ENCODE peak calls at places on chromosomes 5 and 9, in five cellular contexts. Y, P, T, L and K are unnamed samples.

GRCh38 chr5:124736111-124736813 is 10.2 kb downstream of the ZNF608 start:
- DNase-seq in Y (no peak), P (no peak), T (peak), L (peak), K (no peak)

GRCh38 chr9:94056442-94056974 is 27.8 kb upstream of the PTPDC1 start:
- DNase-seq in Y (peak), P (no peak), T (peak), L (peak), K (no peak)

GRCh38 chr5:154567155-154567554 is 89.1 kb upstream of the HAND1 start:
- DNase-seq in Y (no peak), P (no peak), T (no peak), L (no peak), K (no peak)

GRCh38 chr9:6590772-6591384 is 54.7 kb downstream of the GLDC start:
- DNase-seq in Y (no peak), P (no peak), T (no peak), L (no peak), K (no peak)

GRCh38 chr9:100013573-100013972 is 85.2 kb downstream of the ERP44 start:
- DNase-seq in Y (no peak), P (no peak), T (no peak), L (no peak), K (no peak)

GRCh38 chr9:114787781-114788498 is 17.9 kb downstream of the TNFSF15 start:
- DNase-seq in Y (no peak), P (no peak), T (no peak), L (no peak), K (no peak)

GRCh38 chr5:143842920-143843319 is 31.0 kb downstream of the HMHB1 start:
- DNase-seq in Y (no peak), P (no peak), T (no peak), L (no peak), K (no peak)

GRCh38 chr5:173774212-173774850 is 113.8 kb upstream of the CPEB4 start:
- DNase-seq in Y (no peak), P (no peak), T (no peak), L (no peak), K (no peak)

GRCh38 chr5:113029614-113030013 is 53.0 kb downstream of the DCP2 start:
- DNase-seq in Y (no peak), P (no peak), T (peak), L (peak), K (no peak)

GRCh38 chr5:181120311-181120710 is 10.7 kb downstream of the OR2V1 start:
- DNase-seq in Y (no peak), P (no peak), T (peak), L (no peak), K (no peak)

GRCh38 chr9:4548796-4549725 is 58.8 kb downstream of the SLC1A1 start:
- DNase-seq in Y (no peak), P (peak), T (peak), L (peak), K (peak)

GRCh38 chr5:168468836-168469235 is 17.4 kb upstream of the RARS1 start:
- DNase-seq in Y (no peak), P (no peak), T (peak), L (peak), K (no peak)

GRCh38 chr5:154487541-154487940 is 9.5 kb upstream of the HAND1 start:
- DNase-seq in Y (no peak), P (no peak), T (no peak), L (no peak), K (no peak)

GRCh38 chr9:120925535-120926396 is 830 bp downstream of the TRAF1 start:
- DNase-seq in Y (no peak), P (peak), T (peak), L (peak), K (peak)

GRCh38 chr5:141778211-141778610 is 96.2 kb upstream of the ARAP3 start:
- DNase-seq in Y (no peak), P (peak), T (peak), L (peak), K (peak)

GRCh38 chr5:127839496-127840197 is 136.5 kb downstream of the CCDC192 start:
- DNase-seq in Y (no peak), P (no peak), T (no peak), L (peak), K (no peak)

GRCh38 chr9:111645806-111646205 is 14.7 kb downstream of the DNAJC25 start:
- DNase-seq in Y (no peak), P (no peak), T (no peak), L (no peak), K (no peak)

GRCh38 chr5:76974768-76975167 is 21.9 kb downstream of the CRHBP start:
- DNase-seq in Y (no peak), P (no peak), T (no peak), L (no peak), K (no peak)

GRCh38 chr9:136572003-136572595 is 26.3 kb upstream of the NOTCH1 start:
- DNase-seq in Y (no peak), P (peak), T (peak), L (peak), K (peak)

GRCh38 chr5:90133941-90134340 is 275.6 kb downstream of the CETN3 start:
- DNase-seq in Y (no peak), P (no peak), T (no peak), L (no peak), K (no peak)

GRCh38 chr9:111866976-111867375 is 29.6 kb upstream of the UGCG start:
- DNase-seq in Y (peak), P (no peak), T (peak), L (peak), K (no peak)